ENCODE peak calls at places on chromosomes 6 and 20, in six cellular contexts. D is naive thymus-derived CD4-positive, alpha-beta T cell; P is left kidney; K is activated T-helper 9 cell treated with anti-CD3 and anti-CD28 coated beads, Interleukin-2, amount 50 U/mL, for 16 hours; T is GM04504; V is GM12865. X is an unnamed sample.

GRCh38 chr6:139129284-139129683 is 5.6 kb upstream of the HECA start:
- DNase-seq in D (no peak), P (no peak), K (no peak), T (no peak), V (no peak), X (no peak)

GRCh38 chr20:11387189-11387754 is 530.4 kb upstream of the BTBD3 start:
- DNase-seq in D (no peak), P (no peak), K (no peak), T (peak; percentile 71), V (no peak), X (peak; percentile 5)

GRCh38 chr6:87669051-87669450 is 33.0 kb downstream of the AKIRIN2 start:
- DNase-seq in D (no peak), P (no peak), K (no peak), T (no peak), V (peak; percentile 33), X (no peak)

GRCh38 chr6:36246511-36247268 is 23.2 kb upstream of the PNPLA1 start:
- DNase-seq in D (no peak), P (peak; percentile 39), K (no peak), T (no peak), V (no peak), X (no peak)

GRCh38 chr6:3887150-3887700 is 38.1 kb downstream of the FAM50B start:
- DNase-seq in D (no peak), P (no peak), K (no peak), T (no peak), V (peak; percentile 16), X (no peak)

GRCh38 chr20:44014807-44015732 is 100.4 kb downstream of the TOX2 start:
- DNase-seq in D (no peak), P (peak; percentile 81), K (no peak), T (no peak), V (no peak), X (no peak)

GRCh38 chr6:116629467-116630063 is 13.3 kb downstream of the RSPH4A start:
- DNase-seq in D (no peak), P (peak; percentile 27), K (no peak), T (no peak), V (no peak), X (no peak)

GRCh38 chr20:25484224-25484846 is 76.9 kb downstream of the GINS1 start:
- DNase-seq in D (no peak), P (no peak), K (no peak), T (no peak), V (no peak), X (no peak)

GRCh38 chr20:9506964-9507369 is 7.4 kb upstream of the LAMP5 start:
- DNase-seq in D (no peak), P (peak; percentile 79), K (no peak), T (no peak), V (no peak), X (no peak)

GRCh38 chr6:127117979-127118504 is 429 bp upstream of the RSPO3 start:
- DNase-seq in D (no peak), P (no peak), K (no peak), T (no peak), V (no peak), X (no peak)

GRCh38 chr6:168704678-168705077 is 263.7 kb downstream of the SMOC2 start:
- DNase-seq in D (no peak), P (peak; percentile 19), K (no peak), T (no peak), V (no peak), X (no peak)

GRCh38 chr6:119728935-119729334 is 379.4 kb upstream of the MAN1A1 start:
- DNase-seq in D (no peak), P (no peak), K (no peak), T (no peak), V (no peak), X (no peak)

GRCh38 chr20:19121463-19121862 is 91.0 kb upstream of the SLC24A3 start:
- DNase-seq in D (no peak), P (no peak), K (no peak), T (no peak), V (no peak), X (no peak)

GRCh38 chr20:47500554-47500953 is 1.1 kb upstream of the NCOA3 start:
- DNase-seq in D (no peak), P (no peak), K (no peak), T (no peak), V (peak; percentile 47), X (no peak)

GRCh38 chr6:44431118-44431725 is 43.7 kb downstream of the CDC5L start:
- DNase-seq in D (peak; percentile 16), P (peak; percentile 79), K (no peak), T (peak; percentile 51), V (peak; percentile 59), X (no peak)

GRCh38 chr20:47610945-47611250 is 109.2 kb downstream of the NCOA3 start:
- DNase-seq in D (no peak), P (no peak), K (no peak), T (no peak), V (no peak), X (no peak)

GRCh38 chr6:68086199-68086598 is 548.9 kb upstream of the ADGRB3 start:
- DNase-seq in D (no peak), P (no peak), K (no peak), T (no peak), V (no peak), X (no peak)

GRCh38 chr6:37222992-37223391 is 34.6 kb upstream of the TBC1D22B start:
- DNase-seq in D (no peak), P (no peak), K (no peak), T (no peak), V (no peak), X (no peak)

GRCh38 chr20:25020345-25020744 is 27.8 kb upstream of the APMAP start:
- DNase-seq in D (no peak), P (no peak), K (no peak), T (no peak), V (no peak), X (no peak)

GRCh38 chr20:37627060-37627766 is 66.6 kb upstream of the CTNNBL1 start:
- DNase-seq in D (no peak), P (peak; percentile 92), K (no peak), T (peak; percentile 22), V (peak; percentile 63), X (peak; percentile 29)

GRCh38 chr6:55827818-55828522 is 47.4 kb downstream of the BMP5 start:
- DNase-seq in D (no peak), P (no peak), K (no peak), T (no peak), V (no peak), X (no peak)

GRCh38 chr6:70413114-70413828 is at the start of gene FAM135A:
- DNase-seq in D (peak; percentile 91), P (peak; percentile 100), K (peak; percentile 92), T (peak; percentile 95), V (peak; percentile 99), X (peak; percentile 87)

GRCh38 chr6:125050663-125051318 is 88.6 kb downstream of the RNF217 start:
- DNase-seq in D (no peak), P (peak; percentile 92), K (no peak), T (no peak), V (no peak), X (no peak)

GRCh38 chr20:47847882-47848485 is 62.7 kb upstream of the SULF2 start:
- DNase-seq in D (no peak), P (peak; percentile 70), K (no peak), T (no peak), V (peak; percentile 8), X (no peak)

GRCh38 chr20:40689943-40690835 is 1.2 kb upstream of the MAFB start:
- DNase-seq in D (no peak), P (peak; percentile 96), K (peak; percentile 17), T (peak; percentile 73), V (peak; percentile 84), X (peak; percentile 69)